ENCODE peak calls at places on chromosome 15, in four cellular contexts. One of them, this sample, is unnamed.

GRCh38 chr15:89433686-89434085 is 62.7 kb downstream of the RHCG start:
- DNase-seq in foreskin fibroblast: no peak
- DNase-seq in cardiac fibroblast: no peak
- DNase-seq in astrocyte of the cerebellum: no peak
- DNase-seq in this sample: no peak

GRCh38 chr15:60555814-60556213 is 76.9 kb upstream of the ICE2 start:
- DNase-seq in foreskin fibroblast: no peak
- DNase-seq in cardiac fibroblast: no peak
- DNase-seq in astrocyte of the cerebellum: no peak
- DNase-seq in this sample: no peak

GRCh38 chr15:85752591-85752990 is 42.1 kb downstream of the KLHL25 start:
- DNase-seq in foreskin fibroblast: no peak
- DNase-seq in cardiac fibroblast: no peak
- DNase-seq in astrocyte of the cerebellum: no peak
- DNase-seq in this sample: no peak

GRCh38 chr15:88258021-88258641 is 1.6 kb upstream of the NTRK3 start:
- DNase-seq in foreskin fibroblast: no peak
- DNase-seq in cardiac fibroblast: no peak
- DNase-seq in astrocyte of the cerebellum: no peak
- DNase-seq in this sample: no peak

GRCh38 chr15:56045068-56045748 is 51.8 kb upstream of the NEDD4 start:
- DNase-seq in foreskin fibroblast: no peak
- DNase-seq in cardiac fibroblast: no peak
- DNase-seq in astrocyte of the cerebellum: no peak
- DNase-seq in this sample: no peak

GRCh38 chr15:64286473-64286872 is 69.5 kb downstream of the CSNK1G1 start:
- DNase-seq in foreskin fibroblast: no peak
- DNase-seq in cardiac fibroblast: no peak
- DNase-seq in astrocyte of the cerebellum: no peak
- DNase-seq in this sample: no peak

GRCh38 chr15:90774731-90775521 is 57.8 kb downstream of the BLM start:
- DNase-seq in foreskin fibroblast: peak
- DNase-seq in cardiac fibroblast: peak
- DNase-seq in astrocyte of the cerebellum: peak
- DNase-seq in this sample: no peak

GRCh38 chr15:76181705-76182107 is 121.9 kb downstream of the TMEM266 start:
- DNase-seq in foreskin fibroblast: no peak
- DNase-seq in cardiac fibroblast: no peak
- DNase-seq in astrocyte of the cerebellum: no peak
- DNase-seq in this sample: no peak

GRCh38 chr15:45375836-45376235 is 2.5 kb downstream of the GATM start:
- DNase-seq in foreskin fibroblast: no peak
- DNase-seq in cardiac fibroblast: no peak
- DNase-seq in astrocyte of the cerebellum: no peak
- DNase-seq in this sample: no peak

GRCh38 chr15:90451215-90451850 is 63.3 kb downstream of the IQGAP1 start:
- DNase-seq in foreskin fibroblast: peak
- DNase-seq in cardiac fibroblast: peak
- DNase-seq in astrocyte of the cerebellum: peak
- DNase-seq in this sample: no peak

GRCh38 chr15:73991726-73992593 is at the start of gene STOML1:
- DNase-seq in foreskin fibroblast: peak
- DNase-seq in cardiac fibroblast: peak
- DNase-seq in astrocyte of the cerebellum: peak
- DNase-seq in this sample: peak

GRCh38 chr15:65939901-65940617 is 70.8 kb downstream of the RAB11A start:
- DNase-seq in foreskin fibroblast: peak
- DNase-seq in cardiac fibroblast: peak
- DNase-seq in astrocyte of the cerebellum: peak
- DNase-seq in this sample: peak

GRCh38 chr15:27956285-27956684 is 142.8 kb downstream of the OCA2 start:
- DNase-seq in foreskin fibroblast: no peak
- DNase-seq in cardiac fibroblast: no peak
- DNase-seq in astrocyte of the cerebellum: no peak
- DNase-seq in this sample: no peak

GRCh38 chr15:77387355-77388105 is 32.4 kb downstream of the PEAK1 start:
- DNase-seq in foreskin fibroblast: no peak
- DNase-seq in cardiac fibroblast: peak
- DNase-seq in astrocyte of the cerebellum: no peak
- DNase-seq in this sample: no peak

GRCh38 chr15:96031426-96031825 is 299.1 kb upstream of the NR2F2 start:
- DNase-seq in foreskin fibroblast: no peak
- DNase-seq in cardiac fibroblast: no peak
- DNase-seq in astrocyte of the cerebellum: no peak
- DNase-seq in this sample: no peak

GRCh38 chr15:86483936-86484335 is 404.3 kb downstream of the AGBL1 start:
- DNase-seq in foreskin fibroblast: no peak
- DNase-seq in cardiac fibroblast: no peak
- DNase-seq in astrocyte of the cerebellum: no peak
- DNase-seq in this sample: no peak

GRCh38 chr15:89670985-89671560 is 8.1 kb downstream of the PLIN1 start:
- DNase-seq in foreskin fibroblast: no peak
- DNase-seq in cardiac fibroblast: no peak
- DNase-seq in astrocyte of the cerebellum: no peak
- DNase-seq in this sample: no peak

GRCh38 chr15:84715442-84716035 is 400 bp downstream of the SEC11A start:
- DNase-seq in foreskin fibroblast: no peak
- DNase-seq in cardiac fibroblast: peak
- DNase-seq in astrocyte of the cerebellum: no peak
- DNase-seq in this sample: no peak

GRCh38 chr15:69723404-69724097 is 270.9 kb downstream of the RPLP1 start:
- DNase-seq in foreskin fibroblast: no peak
- DNase-seq in cardiac fibroblast: no peak
- DNase-seq in astrocyte of the cerebellum: no peak
- DNase-seq in this sample: no peak

GRCh38 chr15:25137013-25137412 is 182.2 kb downstream of the SNRPN start:
- DNase-seq in foreskin fibroblast: no peak
- DNase-seq in cardiac fibroblast: no peak
- DNase-seq in astrocyte of the cerebellum: no peak
- DNase-seq in this sample: no peak

GRCh38 chr15:25134546-25134945 is 179.8 kb downstream of the SNRPN start:
- DNase-seq in foreskin fibroblast: no peak
- DNase-seq in cardiac fibroblast: peak
- DNase-seq in astrocyte of the cerebellum: no peak
- DNase-seq in this sample: no peak

GRCh38 chr15:25133804-25134203 is 179.0 kb downstream of the SNRPN start:
- DNase-seq in foreskin fibroblast: no peak
- DNase-seq in cardiac fibroblast: no peak
- DNase-seq in astrocyte of the cerebellum: no peak
- DNase-seq in this sample: no peak

DNA sequence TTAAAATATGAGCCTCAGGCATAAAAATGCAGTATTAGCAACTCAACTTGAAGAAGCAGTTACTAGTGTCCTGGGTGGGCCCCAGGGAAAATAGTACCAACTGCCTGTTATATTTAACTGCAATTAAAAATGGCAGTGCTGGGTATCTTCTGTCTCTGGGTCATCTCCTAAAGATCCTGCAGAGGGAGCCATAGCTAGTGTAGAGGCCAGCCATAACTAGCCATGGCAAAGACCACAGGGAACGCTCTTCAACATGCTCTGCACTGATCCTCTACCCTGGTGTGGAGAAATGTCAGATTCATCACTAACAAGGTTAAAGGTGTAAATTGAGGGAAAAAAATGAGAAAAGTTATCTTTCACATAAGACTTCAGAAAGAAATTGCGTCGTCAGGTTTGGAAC is 181.3 kb downstream of the SNRPN start:
- DNase-seq in foreskin fibroblast: no peak
- DNase-seq in cardiac fibroblast: peak
- DNase-seq in astrocyte of the cerebellum: no peak
- DNase-seq in this sample: no peak
- TF ChIP-seq CTCF in foreskin fibroblast: no peak
- TF ChIP-seq CTCF in cardiac fibroblast: peak
- TF ChIP-seq CTCF in astrocyte of the cerebellum: no peak
- TF ChIP-seq CTCF in this sample: peak

GRCh38 chr15:59436774-59437472 is 1.1 kb upstream of the FAM81A start:
- DNase-seq in foreskin fibroblast: no peak
- DNase-seq in cardiac fibroblast: peak
- DNase-seq in astrocyte of the cerebellum: no peak
- DNase-seq in this sample: no peak

GRCh38 chr15:59437473-59437776 is 561 bp upstream of the FAM81A start:
- DNase-seq in foreskin fibroblast: no peak
- DNase-seq in cardiac fibroblast: no peak
- DNase-seq in astrocyte of the cerebellum: no peak
- DNase-seq in this sample: no peak

GRCh38 chr15:59439571-59439970 is 1.6 kb downstream of the FAM81A start:
- DNase-seq in foreskin fibroblast: no peak
- DNase-seq in cardiac fibroblast: no peak
- DNase-seq in astrocyte of the cerebellum: no peak
- DNase-seq in this sample: no peak

GRCh38 chr15:59438891-59439290 is 905 bp downstream of the FAM81A start:
- DNase-seq in foreskin fibroblast: no peak
- DNase-seq in cardiac fibroblast: peak
- DNase-seq in astrocyte of the cerebellum: no peak
- DNase-seq in this sample: no peak

DNA sequence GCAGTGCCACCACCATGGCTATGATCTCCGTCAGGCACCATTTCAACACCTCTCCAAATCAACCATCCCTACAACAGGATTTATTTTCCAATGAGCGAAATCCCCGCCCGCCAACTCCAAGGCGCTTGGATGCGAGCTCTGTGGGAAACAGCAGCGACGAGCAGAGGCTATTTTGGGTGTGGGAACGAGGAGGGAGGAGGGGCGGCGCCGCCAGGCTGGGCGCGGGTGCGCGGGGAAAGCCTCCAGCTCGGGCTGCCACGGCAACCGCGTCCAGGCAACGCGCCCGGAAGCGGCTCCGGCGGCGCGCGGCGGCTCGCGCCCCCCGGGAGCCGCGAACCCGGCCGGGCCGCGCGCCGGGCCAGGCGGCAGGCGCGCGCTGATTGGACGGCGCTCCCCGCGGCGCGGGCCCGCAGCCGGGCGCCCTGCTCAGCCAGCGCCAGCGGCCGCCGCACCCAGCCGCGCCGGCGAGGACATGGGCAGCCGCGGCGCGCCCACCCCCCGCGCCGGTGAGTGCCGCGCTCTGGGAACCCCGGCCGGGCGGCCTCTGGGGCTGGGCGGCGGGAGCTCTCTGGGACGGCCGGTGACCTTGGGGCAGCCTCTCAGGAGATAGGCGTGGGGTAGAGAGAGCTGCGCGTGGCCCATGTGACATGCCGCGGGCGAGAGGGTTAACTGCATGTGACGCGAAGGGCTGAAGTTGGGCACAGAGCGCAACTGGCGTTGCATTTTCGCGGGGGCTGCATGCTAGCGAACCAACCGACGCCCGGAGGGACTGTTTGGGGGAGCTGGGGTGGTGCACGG is at the start of gene FAM81A:
- DNase-seq in foreskin fibroblast: peak
- DNase-seq in cardiac fibroblast: peak
- DNase-seq in astrocyte of the cerebellum: peak
- DNase-seq in this sample: peak
- H3K4me3 ChIP-seq in foreskin fibroblast: peak
- H3K4me3 ChIP-seq in cardiac fibroblast: peak
- H3K4me3 ChIP-seq in astrocyte of the cerebellum: peak
- H3K4me3 ChIP-seq in this sample: peak

GRCh38 chr15:80180468-80180867 is 27.7 kb downstream of the FAH start:
- DNase-seq in foreskin fibroblast: no peak
- DNase-seq in cardiac fibroblast: no peak
- DNase-seq in astrocyte of the cerebellum: no peak
- DNase-seq in this sample: no peak
- TF ChIP-seq CTCF in foreskin fibroblast: no peak
- TF ChIP-seq CTCF in cardiac fibroblast: no peak
- TF ChIP-seq CTCF in astrocyte of the cerebellum: no peak
- TF ChIP-seq CTCF in this sample: no peak

DNA sequence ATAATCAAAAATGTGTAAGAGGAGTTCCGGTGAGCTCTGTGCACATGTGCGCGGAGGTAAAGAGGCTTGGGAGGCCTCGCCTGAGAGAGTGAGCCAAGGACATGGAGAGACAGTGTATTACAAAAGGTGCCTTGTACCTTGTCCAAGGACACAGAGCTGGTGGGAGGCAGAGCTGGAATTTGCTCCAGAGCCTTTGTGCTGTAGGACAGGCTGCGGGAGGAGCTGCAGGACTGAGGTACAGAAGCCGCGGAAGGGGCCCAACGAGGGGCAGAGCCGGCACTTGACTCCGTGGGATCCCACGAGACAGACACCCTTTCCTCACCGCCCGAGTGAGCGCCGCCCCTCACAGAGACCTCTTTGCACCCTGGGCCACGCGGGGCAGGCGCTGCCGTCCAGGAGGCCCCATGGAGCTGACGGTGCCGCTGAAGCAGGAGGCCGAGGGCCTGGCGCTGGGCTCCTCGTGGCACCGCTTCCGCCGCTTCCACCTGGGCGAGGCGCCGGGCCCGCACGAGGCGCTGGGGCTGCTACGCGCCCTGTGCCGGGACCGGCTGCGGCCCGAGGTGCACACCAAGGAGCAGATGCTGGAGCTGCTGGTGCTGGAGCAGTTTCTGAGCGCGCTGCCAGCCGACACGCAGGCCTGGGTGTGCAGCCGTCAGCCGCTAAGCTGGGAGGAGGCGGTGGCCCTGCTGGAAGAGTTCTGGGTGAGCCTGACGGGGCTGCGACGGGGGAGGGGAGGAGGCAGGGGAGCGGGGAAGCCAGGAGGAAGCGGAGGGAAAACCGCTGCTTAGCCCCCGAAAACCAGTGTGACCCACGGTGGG is 68.7 kb downstream of the SLTM start:
- DNase-seq in foreskin fibroblast: no peak
- DNase-seq in cardiac fibroblast: peak
- DNase-seq in astrocyte of the cerebellum: no peak
- DNase-seq in this sample: no peak
- H3K4me3 ChIP-seq in foreskin fibroblast: peak
- H3K4me3 ChIP-seq in cardiac fibroblast: peak
- H3K4me3 ChIP-seq in astrocyte of the cerebellum: no peak
- H3K4me3 ChIP-seq in this sample: peak

GRCh38 chr15:51405646-51406194 is 64.3 kb downstream of the GLDN start:
- DNase-seq in foreskin fibroblast: no peak
- DNase-seq in cardiac fibroblast: no peak
- DNase-seq in astrocyte of the cerebellum: no peak
- DNase-seq in this sample: no peak

GRCh38 chr15:51401872-51402517 is 60.5 kb downstream of the GLDN start:
- DNase-seq in foreskin fibroblast: peak
- DNase-seq in cardiac fibroblast: peak
- DNase-seq in astrocyte of the cerebellum: no peak
- DNase-seq in this sample: no peak

GRCh38 chr15:51403946-51404695 is 62.7 kb downstream of the GLDN start:
- DNase-seq in foreskin fibroblast: no peak
- DNase-seq in cardiac fibroblast: no peak
- DNase-seq in astrocyte of the cerebellum: no peak
- DNase-seq in this sample: no peak

GRCh38 chr15:51401065-51401780 is 59.8 kb downstream of the GLDN start:
- DNase-seq in foreskin fibroblast: no peak
- DNase-seq in cardiac fibroblast: no peak
- DNase-seq in astrocyte of the cerebellum: no peak
- DNase-seq in this sample: no peak

GRCh38 chr15:51403072-51403878 is 61.8 kb downstream of the GLDN start:
- DNase-seq in foreskin fibroblast: peak
- DNase-seq in cardiac fibroblast: peak
- DNase-seq in astrocyte of the cerebellum: peak
- DNase-seq in this sample: no peak
- TF ChIP-seq CTCF in foreskin fibroblast: peak
- TF ChIP-seq CTCF in cardiac fibroblast: peak
- TF ChIP-seq CTCF in astrocyte of the cerebellum: peak
- TF ChIP-seq CTCF in this sample: peak

GRCh38 chr15:29822685-29823459 is 604 bp upstream of the TJP1 start:
- DNase-seq in foreskin fibroblast: peak
- DNase-seq in cardiac fibroblast: peak
- DNase-seq in astrocyte of the cerebellum: no peak
- DNase-seq in this sample: peak
- H3K4me3 ChIP-seq in foreskin fibroblast: peak
- H3K4me3 ChIP-seq in cardiac fibroblast: peak
- H3K4me3 ChIP-seq in astrocyte of the cerebellum: peak
- H3K4me3 ChIP-seq in this sample: peak

GRCh38 chr15:99729920-99730319 is 3.3 kb downstream of the LYSMD4 start:
- DNase-seq in foreskin fibroblast: peak
- DNase-seq in cardiac fibroblast: peak
- DNase-seq in astrocyte of the cerebellum: no peak
- DNase-seq in this sample: no peak
- TF ChIP-seq CTCF in foreskin fibroblast: peak
- TF ChIP-seq CTCF in cardiac fibroblast: peak
- TF ChIP-seq CTCF in astrocyte of the cerebellum: peak
- TF ChIP-seq CTCF in this sample: peak

This sample was measured in retinal pigment epithelial cell.